ENCODE peak calls at places on chromosome 11, in eight cellular contexts. E is mucosa of descending colon; W is progenitor cell of endocrine pancreas; T is GM23338; X is cardiac fibroblast; V is HL-60; G is IMR-90; R is CD4-positive, alpha-beta T cell. S is an unnamed sample.

GRCh38 chr11:26134481-26135355 is 197.2 kb upstream of the ANO3 start:
- DNase-seq in V (no peak), W (no peak), T (peak), G (peak), R (no peak), X (peak), E (peak), S (no peak)

GRCh38 chr11:12287374-12288211 is 89.8 kb upstream of the PARVA start:
- DNase-seq in X (peak), G (peak), V (no peak), E (no peak), W (peak), R (no peak), T (peak), S (no peak)

GRCh38 chr11:8067929-8068575 is 13.0 kb upstream of the TUB start:
- DNase-seq in R (no peak), W (no peak), V (no peak), T (no peak), E (no peak), G (no peak), X (no peak), S (no peak)

GRCh38 chr11:80103149-80103859 is 662.5 kb upstream of the TENM4 start:
- DNase-seq in X (peak), T (no peak), G (peak), W (no peak), R (no peak), E (no peak), V (no peak), S (no peak)

GRCh38 chr11:131924446-131925240 is 554.2 kb downstream of the NTM start:
- DNase-seq in G (peak), E (no peak), W (no peak), X (peak), R (no peak), T (no peak), V (no peak), S (no peak)

GRCh38 chr11:73192272-73192671 is 25.8 kb upstream of the P2RY2 start:
- DNase-seq in W (no peak), T (no peak), V (no peak), X (no peak), G (no peak), R (no peak), E (no peak), S (no peak)

GRCh38 chr11:63560506-63561179 is 2.5 kb downstream of the PLAAT2 start:
- DNase-seq in E (peak), G (no peak), V (no peak), R (no peak), W (no peak), X (no peak), T (no peak), S (no peak)

GRCh38 chr11:62922653-62923371 is 1.6 kb upstream of the CHRM1 start:
- DNase-seq in R (no peak), G (no peak), W (no peak), V (no peak), X (peak), T (peak), E (no peak), S (no peak)

GRCh38 chr11:84019576-84020194 is 733.5 kb upstream of the CCDC90B start:
- DNase-seq in R (no peak), V (no peak), W (no peak), G (peak), E (no peak), T (no peak), X (peak), S (no peak)

GRCh38 chr11:34624069-34624468 is 3.2 kb downstream of the EHF start:
- DNase-seq in T (no peak), R (no peak), W (no peak), G (no peak), V (no peak), X (no peak), E (peak), S (peak)

GRCh38 chr11:59981106-59981770 is 17.4 kb downstream of the OOSP4A start:
- DNase-seq in V (no peak), T (no peak), R (no peak), W (no peak), E (no peak), X (no peak), G (no peak), S (no peak)

GRCh38 chr11:85299247-85299646 is 327.9 kb downstream of the DLG2 start:
- DNase-seq in E (peak), T (peak), X (no peak), W (no peak), V (no peak), G (no peak), R (no peak), S (no peak)

GRCh38 chr11:134017773-134018430 is 51.0 kb upstream of the JAM3 start:
- DNase-seq in W (no peak), V (no peak), R (no peak), E (no peak), T (no peak), G (no peak), X (no peak), S (no peak)

GRCh38 chr11:134015541-134015940 is 53.3 kb upstream of the JAM3 start:
- DNase-seq in T (no peak), W (no peak), V (no peak), X (no peak), R (no peak), G (no peak), E (no peak), S (no peak)

GRCh38 chr11:134013518-134013917 is 55.4 kb upstream of the JAM3 start:
- DNase-seq in G (no peak), V (no peak), W (no peak), E (no peak), X (no peak), R (no peak), T (no peak), S (no peak)

GRCh38 chr11:134019500-134019899 is 49.4 kb upstream of the JAM3 start:
- DNase-seq in V (no peak), T (no peak), E (no peak), X (no peak), R (no peak), G (no peak), W (no peak), S (no peak)

GRCh38 chr11:134014502-134014901 is 54.4 kb upstream of the JAM3 start:
- DNase-seq in T (peak), X (no peak), R (no peak), W (no peak), V (no peak), E (no peak), G (no peak), S (no peak)
- TF ChIP-seq CTCF in T (peak), X (no peak), R (no peak), W (peak), V (no peak), E (no peak), G (no peak), S (no peak)

DNA sequence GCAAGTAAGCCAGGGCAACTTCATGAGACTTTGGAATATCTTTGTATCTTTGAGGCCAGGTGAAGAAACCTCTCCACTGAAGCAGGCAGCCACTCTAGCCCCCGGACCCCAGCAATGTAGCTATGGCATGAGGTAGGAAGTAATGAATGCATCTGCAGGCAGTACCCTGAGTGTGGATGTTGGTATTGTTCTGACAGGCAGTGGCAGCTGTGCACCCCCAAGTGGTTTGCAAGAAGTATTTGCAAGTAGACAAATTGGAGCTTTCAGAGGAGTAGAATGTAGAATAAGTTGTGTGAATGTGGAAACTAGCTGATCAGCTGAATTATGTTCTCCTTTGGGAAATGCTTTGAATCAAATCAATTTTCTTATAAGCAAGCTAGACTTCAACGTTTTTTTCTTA is 194.4 kb upstream of the PGR start:
- DNase-seq in R (no peak), W (no peak), G (no peak), E (peak), V (no peak), T (peak), X (no peak), S (no peak)
- TF ChIP-seq CTCF in R (no peak), W (no peak), G (no peak), E (no peak), V (no peak), T (peak), X (no peak), S (no peak)

GRCh38 chr11:94762995-94763394 is 5.2 kb upstream of the AMOTL1 start:
- DNase-seq in W (no peak), T (no peak), G (no peak), E (no peak), X (no peak), R (no peak), V (no peak), S (no peak)

GRCh38 chr11:94758671-94759070 is 9.5 kb upstream of the AMOTL1 start:
- DNase-seq in W (no peak), R (no peak), X (no peak), G (no peak), E (no peak), V (no peak), T (no peak), S (no peak)

GRCh38 chr11:94760296-94760695 is 7.9 kb upstream of the AMOTL1 start:
- DNase-seq in X (no peak), R (no peak), T (no peak), G (no peak), E (no peak), W (no peak), V (no peak), S (no peak)

GRCh38 chr11:94759522-94759921 is 8.6 kb upstream of the AMOTL1 start:
- DNase-seq in G (no peak), X (no peak), E (no peak), R (no peak), V (no peak), T (no peak), W (no peak), S (no peak)

GRCh38 chr11:94762208-94762607 is 5.9 kb upstream of the AMOTL1 start:
- DNase-seq in V (no peak), R (no peak), E (no peak), G (no peak), W (no peak), X (no peak), T (peak), S (no peak)
- TF ChIP-seq CTCF in V (no peak), R (no peak), E (no peak), G (peak), W (peak), X (peak), T (peak), S (no peak)

DNA sequence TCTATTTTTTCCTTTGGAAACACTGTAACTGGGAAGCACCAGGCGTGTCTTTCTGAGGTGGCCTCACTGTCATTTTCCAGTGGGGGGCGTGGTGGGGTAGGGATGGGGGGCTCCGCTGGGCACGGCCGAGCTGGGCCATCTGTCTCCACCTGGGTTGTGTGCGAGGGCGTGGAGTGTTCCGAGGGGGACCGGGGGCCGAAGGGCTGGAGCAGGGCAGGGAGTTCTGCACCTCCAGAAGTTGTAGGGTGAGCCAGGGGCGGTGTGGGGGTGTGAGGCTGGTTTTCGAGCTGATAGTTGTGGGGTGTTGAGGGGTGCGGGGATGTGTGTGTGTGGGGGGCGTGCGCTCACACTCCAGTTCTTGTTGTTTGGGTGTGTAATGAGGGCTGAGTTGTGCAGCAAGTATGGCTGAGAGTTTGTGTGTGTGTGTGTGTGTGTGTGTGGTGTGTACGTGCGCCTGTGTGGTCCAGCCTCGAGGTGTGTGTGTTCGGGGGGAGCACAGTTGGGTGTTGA is 10.8 kb downstream of the YPEL4 start:
- DNase-seq in T (no peak), V (no peak), E (no peak), X (peak), W (no peak), G (no peak), R (no peak), S (no peak)
- TF ChIP-seq CTCF in T (peak), V (no peak), E (no peak), X (no peak), W (no peak), G (no peak), R (no peak), S (no peak)

GRCh38 chr11:560305-561147 is at the start of the genes LMNTD2 and RASSF7:
- DNase-seq in E (peak), X (peak), T (peak), R (peak), V (peak), G (peak), W (peak), S (peak)
- TF ChIP-seq CTCF in E (no peak), X (no peak), T (no peak), R (no peak), V (no peak), G (no peak), W (no peak), S (no peak)

GRCh38 chr11:23423656-23424055 is 563.4 kb upstream of the CCDC179 start:
- DNase-seq in G (no peak), E (no peak), W (no peak), V (no peak), X (no peak), R (no peak), T (no peak), S (no peak)

GRCh38 chr11:23425379-23425778 is 565.1 kb upstream of the CCDC179 start:
- DNase-seq in W (no peak), V (no peak), T (no peak), X (no peak), G (peak), E (no peak), R (no peak), S (no peak)

DNA sequence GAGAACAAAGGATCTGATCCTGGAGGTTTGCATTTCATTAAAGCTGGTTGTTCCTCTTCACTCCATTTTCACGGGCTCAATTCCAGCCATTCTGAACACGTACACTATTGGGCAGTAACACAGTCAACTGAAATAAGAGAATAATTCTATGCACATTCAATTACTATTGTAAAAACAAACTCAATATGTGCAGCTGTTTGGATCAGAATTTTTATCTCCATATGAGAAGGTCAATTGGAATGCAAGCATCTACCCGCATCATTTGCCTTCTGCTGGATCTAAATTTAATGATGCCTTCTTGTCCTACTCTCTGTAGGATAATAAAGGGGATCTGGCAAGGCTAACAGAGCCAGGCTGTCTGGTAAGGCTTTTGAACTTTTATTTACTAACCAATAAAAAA is 562.8 kb upstream of the CCDC179 start:
- DNase-seq in E (no peak), T (no peak), W (no peak), R (no peak), X (no peak), G (peak), V (no peak), S (no peak)
- TF ChIP-seq CTCF in E (no peak), T (no peak), W (no peak), R (no peak), X (no peak), G (no peak), V (no peak), S (no peak)

GRCh38 chr11:1825039-1825740 is 9.6 kb upstream of the SYT8 start:
- DNase-seq in G (no peak), W (peak), T (peak), V (no peak), E (peak), X (no peak), R (no peak), S (peak)
- TF ChIP-seq CTCF in G (peak), W (peak), T (peak), V (peak), E (peak), X (peak), R (no peak), S (no peak)

S was measured in natural killer cell.